ENCODE peak calls at places on chromosomes 16 and 17, in four cellular contexts. J, S, Q and V are unnamed samples.

GRCh38 chr17:55772086-55772485 is 21.2 kb downstream of the PCTP start:
- DNase-seq in J (no peak), S (no peak), Q (no peak), V (no peak)

GRCh38 chr16:56600398-56600999 is 7.9 kb upstream of the MT2A start:
- DNase-seq in J (peak), S (no peak), Q (peak), V (no peak)

GRCh38 chr17:37493249-37494027 is 3.7 kb downstream of the DUSP14 start:
- DNase-seq in J (peak), S (peak), Q (no peak), V (peak)

GRCh38 chr17:59487161-59487873 is 78.1 kb upstream of the DHX40 start:
- DNase-seq in J (no peak), S (no peak), Q (no peak), V (no peak)

GRCh38 chr16:65125871-65126270 is 4.0 kb upstream of the CDH11 start:
- DNase-seq in J (peak), S (no peak), Q (no peak), V (no peak)

GRCh38 chr17:76122411-76123126 is 18.5 kb downstream of the FOXJ1 start:
- DNase-seq in J (no peak), S (no peak), Q (no peak), V (no peak)

GRCh38 chr17:70521821-70522256 is 352.5 kb downstream of the KCNJ2 start:
- DNase-seq in J (peak), S (no peak), Q (no peak), V (no peak)

GRCh38 chr16:54236761-54237160 is 49.8 kb downstream of the IRX3 start:
- DNase-seq in J (peak), S (peak), Q (no peak), V (peak)

GRCh38 chr16:66728117-66728787 is 23.2 kb downstream of the DYNC1LI2 start:
- DNase-seq in J (peak), S (no peak), Q (peak), V (no peak)

GRCh38 chr16:84959045-84959576 is 52.2 kb downstream of the ZDHHC7 start:
- DNase-seq in J (no peak), S (no peak), Q (peak), V (no peak)

GRCh38 chr17:5785867-5786509 is 201.7 kb upstream of the NLRP1 start:
- DNase-seq in J (no peak), S (no peak), Q (no peak), V (no peak)

GRCh38 chr17:37884516-37884915 is 39.7 kb upstream of the TBC1D3K start:
- DNase-seq in J (no peak), S (no peak), Q (no peak), V (no peak)

GRCh38 chr17:33603794-33604193 is 310.7 kb upstream of the ASIC2 start:
- DNase-seq in J (no peak), S (no peak), Q (no peak), V (no peak)

GRCh38 chr17:50063516-50064252 is 7.8 kb downstream of the ITGA3 start:
- DNase-seq in J (no peak), S (no peak), Q (no peak), V (no peak)

GRCh38 chr16:24775455-24775854 is 46.0 kb downstream of the TNRC6A start:
- DNase-seq in J (peak), S (no peak), Q (no peak), V (no peak)

GRCh38 chr17:8071496-8071895 is 16.0 kb downstream of the ALOX12B start:
- DNase-seq in J (no peak), S (no peak), Q (no peak), V (no peak)

GRCh38 chr17:39178516-39178915 is 12.6 kb upstream of the ARL5C start:
- DNase-seq in J (no peak), S (no peak), Q (no peak), V (no peak)

GRCh38 chr17:19237389-19238166 is 412 bp downstream of the EPN2 start:
- DNase-seq in J (no peak), S (no peak), Q (peak), V (no peak)

GRCh38 chr16:53545433-53545832 is 42.4 kb upstream of the AKTIP start:
- DNase-seq in J (no peak), S (no peak), Q (no peak), V (no peak)

GRCh38 chr16:79274197-79274596 is 326.3 kb downstream of the MAF start:
- DNase-seq in J (no peak), S (no peak), Q (no peak), V (no peak)

GRCh38 chr17:41284043-41284442 is 8.5 kb downstream of the KRTAP9-7 start:
- DNase-seq in J (no peak), S (peak), Q (no peak), V (peak)

GRCh38 chr17:11996722-11997146 is 541 bp downstream of the ZNF18 start:
- DNase-seq in J (peak), S (no peak), Q (peak), V (no peak)

GRCh38 chr16:482468-483185 is 44.9 kb upstream of the CAPN15 start:
- DNase-seq in J (no peak), S (no peak), Q (no peak), V (no peak)

GRCh38 chr16:48076455-48077012 is 79.3 kb downstream of the ABCC12 start:
- DNase-seq in J (no peak), S (peak), Q (peak), V (no peak)

GRCh38 chr17:47252209-47252608 is 1.4 kb upstream of the ITGB3 start:
- DNase-seq in J (no peak), S (no peak), Q (no peak), V (no peak)

GRCh38 chr16:58011652-58012051 is 10.4 kb downstream of the USB1 start:
- DNase-seq in J (peak), S (no peak), Q (no peak), V (peak)

GRCh38 chr16:29821663-29822115 is 1.4 kb downstream of the MVP start:
- DNase-seq in J (peak), S (peak), Q (peak), V (no peak)
- H3K4me3 ChIP-seq in J (no peak), S (peak), Q (peak), V (peak)

GRCh38 chr17:61627125-61627524 is 36.1 kb upstream of the NACA2 start:
- DNase-seq in J (no peak), S (no peak), Q (no peak), V (no peak)

GRCh38 chr17:61631800-61632199 is 40.8 kb upstream of the NACA2 start:
- DNase-seq in J (no peak), S (no peak), Q (no peak), V (no peak)

GRCh38 chr17:61624951-61625350 is 33.9 kb upstream of the NACA2 start:
- DNase-seq in J (no peak), S (no peak), Q (no peak), V (no peak)

GRCh38 chr17:61625564-61625963 is 34.5 kb upstream of the NACA2 start:
- DNase-seq in J (no peak), S (no peak), Q (no peak), V (no peak)

DNA sequence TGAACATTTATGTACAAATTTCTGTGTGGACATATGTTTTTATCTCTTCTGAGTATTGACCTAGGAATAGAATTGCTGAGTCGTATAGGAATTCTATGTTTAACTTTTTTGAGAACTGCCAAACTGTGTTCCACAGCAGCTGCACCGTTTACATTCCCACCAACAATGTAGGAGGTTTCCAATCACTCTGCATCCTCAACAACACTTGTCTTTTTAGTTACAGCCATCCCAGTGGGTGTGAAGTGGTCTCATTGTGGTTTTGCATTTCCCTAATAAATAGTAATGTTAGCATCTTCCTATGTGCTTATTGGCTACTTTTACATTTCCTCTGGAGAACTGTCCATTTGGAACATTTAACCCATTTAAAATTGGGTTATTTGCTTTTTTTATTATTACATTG is 36.6 kb upstream of the NACA2 start:
- DNase-seq in J (no peak), S (no peak), Q (no peak), V (no peak)
- H3K4me3 ChIP-seq in J (no peak), S (no peak), Q (no peak), V (no peak)

DNA sequence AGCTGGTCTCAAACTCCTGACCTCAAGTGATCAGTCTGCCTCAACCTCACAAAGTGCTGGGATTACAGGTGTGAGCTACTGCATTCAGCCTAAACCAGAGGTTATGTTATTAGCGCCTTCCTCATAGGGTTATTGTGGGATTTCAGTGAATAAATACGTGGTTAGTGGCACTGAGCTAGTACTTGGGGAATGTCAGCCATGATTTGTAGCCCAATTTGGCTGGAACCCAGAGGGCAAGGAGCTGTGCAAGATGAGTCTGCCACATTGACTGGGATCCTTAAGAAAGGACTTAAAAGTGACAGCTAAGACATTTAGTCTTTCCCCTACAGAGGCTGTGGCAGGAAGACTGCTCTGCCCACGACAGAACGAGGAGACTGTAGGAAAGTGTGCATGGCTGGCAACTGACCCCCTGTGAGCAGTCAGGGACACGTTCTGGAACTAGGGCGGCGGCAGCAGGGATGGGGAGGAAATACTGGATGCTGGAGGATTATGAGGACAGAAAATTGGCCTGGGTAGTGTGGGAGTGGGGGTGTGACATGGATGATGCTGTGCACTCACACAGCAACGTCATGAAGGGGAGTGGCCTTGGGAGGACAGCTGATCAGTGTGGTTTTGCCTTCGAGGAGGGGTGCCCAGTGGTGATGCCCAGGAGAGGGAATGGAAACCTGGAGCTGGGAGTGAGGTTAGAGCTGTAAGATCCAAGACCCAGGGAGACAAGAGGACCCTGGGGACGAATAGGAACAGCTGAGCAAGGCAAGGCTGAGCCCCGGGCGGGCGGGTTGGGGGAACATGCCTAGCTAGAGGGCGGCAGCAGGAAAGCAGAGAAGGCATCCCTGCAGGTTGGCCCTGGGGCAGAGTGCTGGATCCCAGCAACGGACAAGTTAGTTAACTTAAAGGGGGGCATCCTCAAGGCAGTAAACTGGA is 14.5 kb downstream of the ATP5PD start:
- DNase-seq in J (peak), S (no peak), Q (peak), V (no peak)
- H3K4me3 ChIP-seq in J (no peak), S (peak), Q (peak), V (peak)

DNA sequence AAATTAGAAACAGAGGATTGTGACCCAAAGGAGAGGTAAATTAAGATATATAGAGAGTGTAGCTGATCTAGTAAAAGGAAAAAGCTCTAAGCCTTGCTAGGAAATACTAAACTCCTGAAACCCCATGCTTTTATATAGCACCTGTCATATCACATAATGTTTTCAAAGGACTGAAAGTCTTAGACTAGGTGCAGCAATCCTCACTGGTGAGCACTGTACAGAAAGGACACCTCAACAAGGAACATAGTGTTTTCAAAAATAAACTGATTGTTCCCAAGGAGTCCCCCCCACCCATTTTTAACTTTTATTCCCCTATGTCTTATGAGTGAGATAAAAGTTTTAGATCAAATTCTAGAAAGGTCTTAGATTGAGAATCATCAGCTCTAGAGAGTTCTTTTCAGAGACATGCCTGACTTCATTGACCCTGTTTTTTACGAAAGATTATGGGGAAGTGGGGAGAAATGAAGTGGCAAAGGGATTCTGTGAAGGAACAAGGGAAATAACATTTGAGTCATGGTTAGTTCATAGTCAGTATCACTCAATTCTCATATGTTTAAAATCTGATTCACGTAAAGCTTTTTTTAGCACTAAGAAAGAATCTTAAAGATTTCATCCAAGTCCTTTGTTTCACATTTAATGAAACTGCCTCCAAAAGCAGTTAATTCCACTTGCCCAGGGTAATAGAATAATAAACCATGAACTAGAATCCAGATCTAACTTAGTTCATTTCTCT is 166.4 kb downstream of the CYB561 start:
- DNase-seq in J (peak), S (peak), Q (no peak), V (peak)
- H3K4me3 ChIP-seq in J (no peak), S (no peak), Q (no peak), V (no peak)